ENCODE peak calls at places on chromosomes 7 and 10, in five cellular contexts. F is neuronal stem cell, M is mesenchymal stem cell, L is H1, H is H9. Q is an unnamed sample.

GRCh38 chr10:75404335-75405200 is 3.0 kb upstream of the ZNF503 start:
- DNase-seq in M (no peak), L (peak; percentile 65), F (peak; percentile 58), H (peak; percentile 62), Q (no peak)

GRCh38 chr10:129586897-129587443 is 119.9 kb downstream of the MGMT start:
- DNase-seq in L (no peak), M (peak; percentile 8), H (no peak), F (no peak), Q (peak; percentile 5)

GRCh38 chr10:99619090-99619800 is 994 bp downstream of the SLC25A28 start:
- DNase-seq in H (no peak), F (no peak), L (no peak), M (peak; percentile 69), Q (no peak)

GRCh38 chr10:72291019-72291532 is 17.4 kb downstream of the DDIT4 start:
- DNase-seq in M (no peak), F (no peak), H (no peak), L (no peak), Q (no peak)

GRCh38 chr7:70637726-70638125 is 494.2 kb upstream of the GALNT17 start:
- DNase-seq in H (peak; percentile 42), L (no peak), F (no peak), M (no peak), Q (no peak)

GRCh38 chr7:73978681-73979563 is 49.1 kb upstream of the ELN start:
- DNase-seq in M (no peak), F (no peak), H (peak; percentile 84), L (peak; percentile 81), Q (peak; percentile 73)

GRCh38 chr10:114571316-114571999 is 86.6 kb downstream of the ABLIM1 start:
- DNase-seq in L (no peak), F (no peak), M (no peak), H (no peak), Q (peak; percentile 78)

GRCh38 chr7:64884913-64885370 is 18.1 kb upstream of the ZNF273 start:
- DNase-seq in H (peak; percentile 15), F (no peak), M (no peak), L (no peak), Q (no peak)

GRCh38 chr7:155230169-155230593 is 67.5 kb upstream of the INSIG1 start:
- DNase-seq in M (peak; percentile 91), F (peak; percentile 27), H (peak; percentile 46), L (no peak), Q (peak; percentile 93)

GRCh38 chr7:100053201-100053600 is 3.6 kb downstream of the ZSCAN21 start:
- DNase-seq in F (no peak), H (no peak), M (peak; percentile 80), L (no peak), Q (peak; percentile 71)

GRCh38 chr7:47778153-47778661 is 170.1 kb downstream of the PKD1L1 start:
- DNase-seq in H (no peak), M (no peak), F (no peak), L (no peak), Q (peak; percentile 88)

GRCh38 chr10:132443998-132444876 is 47.2 kb downstream of the PWWP2B start:
- DNase-seq in M (no peak), L (peak; percentile 71), F (no peak), H (no peak), Q (no peak)

GRCh38 chr10:126586878-126587277 is 83.6 kb downstream of the C10orf90 start:
- DNase-seq in L (no peak), F (no peak), H (no peak), M (no peak), Q (no peak)

GRCh38 chr7:150781016-150781415 is 19.1 kb downstream of the TMEM176B start:
- DNase-seq in H (no peak), L (no peak), F (no peak), M (peak; percentile 78), Q (peak; percentile 41)

GRCh38 chr7:42180806-42181205 is 56.2 kb downstream of the GLI3 start:
- DNase-seq in F (no peak), L (no peak), M (peak; percentile 29), H (no peak), Q (no peak)

GRCh38 chr7:128120976-128121490 is 89.8 kb upstream of the LRRC4 start:
- DNase-seq in F (no peak), H (no peak), M (no peak), L (no peak), Q (no peak)

GRCh38 chr7:116265881-116266280 is 55.5 kb downstream of the TES start:
- DNase-seq in H (no peak), M (no peak), L (no peak), F (no peak), Q (no peak)

GRCh38 chr7:48894574-48894973 is 29.8 kb upstream of the CDC14C start:
- DNase-seq in L (no peak), H (no peak), M (no peak), F (no peak), Q (no peak)

GRCh38 chr7:82288769-82289535 is 154.6 kb downstream of the CACNA2D1 start:
- DNase-seq in H (no peak), M (no peak), F (no peak), L (no peak), Q (no peak)

GRCh38 chr7:129843365-129843898 is 109.3 kb downstream of the UBE2H start:
- DNase-seq in F (no peak), L (no peak), M (no peak), H (peak; percentile 86), Q (no peak)

GRCh38 chr10:126242352-126243260 is 145.7 kb downstream of the ADAM12 start:
- DNase-seq in L (no peak), H (no peak), F (no peak), M (peak; percentile 65), Q (no peak)

GRCh38 chr10:113916053-113916452 is 61.6 kb downstream of the NHLRC2 start:
- DNase-seq in H (no peak), M (no peak), F (no peak), L (no peak), Q (no peak)

GRCh38 chr7:1706721-1707613 is 36.9 kb downstream of the ELFN1 start:
- DNase-seq in L (peak; percentile 42), M (no peak), H (no peak), F (no peak), Q (no peak)

GRCh38 chr7:115748123-115748738 is 282.3 kb downstream of the TFEC start:
- DNase-seq in F (no peak), L (no peak), M (peak; percentile 16), H (no peak), Q (no peak)

GRCh38 chr10:8534089-8534488 is 479.6 kb downstream of the GATA3 start:
- DNase-seq in M (no peak), L (no peak), F (no peak), H (no peak), Q (no peak)

GRCh38 chr10:67803588-67804394 is 34.2 kb downstream of the DNAJC12 start:
- DNase-seq in H (no peak), F (no peak), M (no peak), L (no peak), Q (no peak)

GRCh38 chr7:50352282-50352681 is 47.8 kb downstream of the IKZF1 start:
- DNase-seq in L (no peak), H (no peak), M (no peak), F (no peak), Q (no peak)

GRCh38 chr10:86756511-86757109 is at the start of gene BMPR1A:
- DNase-seq in H (peak; percentile 91), F (peak; percentile 57), M (no peak), L (no peak), Q (peak; percentile 16)

GRCh38 chr10:74081192-74081803 is 69.3 kb downstream of the AP3M1 start:
- DNase-seq in L (no peak), M (peak; percentile 74), H (peak; percentile 50), F (peak; percentile 36), Q (peak; percentile 34)

GRCh38 chr10:88114368-88114767 is 250.9 kb downstream of the PTEN start:
- DNase-seq in F (no peak), L (no peak), H (peak; percentile 73), M (peak; percentile 50), Q (peak; percentile 70)

GRCh38 chr10:105797234-105797890 is 1156.3 kb downstream of the SORCS3 start:
- DNase-seq in H (no peak), M (no peak), F (peak; percentile 21), L (no peak), Q (peak; percentile 31)

GRCh38 chr10:3487228-3487627 is 297.8 kb downstream of the KLF6 start:
- DNase-seq in M (no peak), F (no peak), H (no peak), L (no peak), Q (no peak)

GRCh38 chr7:132145466-132145865 is 430.8 kb downstream of the PLXNA4 start:
- DNase-seq in M (peak; percentile 31), L (no peak), F (peak; percentile 24), H (no peak), Q (peak; percentile 87)

GRCh38 chr7:48389977-48390376 is 218.7 kb downstream of the ABCA13 start:
- DNase-seq in H (no peak), L (no peak), M (peak; percentile 45), F (no peak), Q (peak; percentile 35)

GRCh38 chr10:88090568-88091214 is 227.3 kb downstream of the PTEN start:
- DNase-seq in H (no peak), F (no peak), L (no peak), M (no peak), Q (no peak)

GRCh38 chr7:51142741-51143390 is 173.7 kb downstream of the COBL start:
- DNase-seq in L (peak; percentile 39), M (no peak), H (no peak), F (no peak), Q (no peak)

GRCh38 chr10:25824050-25824449 is 110.0 kb upstream of the MYO3A start:
- DNase-seq in F (no peak), L (no peak), H (no peak), M (no peak), Q (no peak)

GRCh38 chr10:132519382-132520146 is 18.0 kb upstream of the INPP5A start:
- DNase-seq in M (no peak), H (no peak), L (no peak), F (no peak), Q (no peak)

GRCh38 chr10:62617702-62618451 is 186.6 kb upstream of the ADO start:
- DNase-seq in H (no peak), M (no peak), L (no peak), F (no peak), Q (no peak)
- H3K4me1 ChIP-seq in H (no peaks in the 10 kb centered on the region), M (peaks cover 7% of the 10 kb centered on the region), L (no peaks in the 10 kb centered on the region), F (peaks cover 6% of the 10 kb centered on the region), Q (no peaks in the 10 kb centered on the region)

GRCh38 chr7:45451636-45452035 is 122.5 kb upstream of the ADCY1 start:
- DNase-seq in L (no peak), H (no peak), M (no peak), F (no peak), Q (no peak)
- H2BK12ac ChIP-seq in L (no peak overlapping the region), H (no peak overlapping the region), M (no peak overlapping the region), F (no peak overlapping the region), Q (no peak overlapping the region)

GRCh38 chr7:26151650-26151952 is 397 bp upstream of the NFE2L3 start:
- DNase-seq in F (no peak), H (no peak), L (no peak), M (no peak), Q (no peak)
- H3K4ac ChIP-seq in F (no peak overlapping the region), H (no peak overlapping the region), L (peak overlapping the region; percentile 75), M (peak overlapping the region; percentile 93), Q (peak overlapping the region; percentile 13)

DNA sequence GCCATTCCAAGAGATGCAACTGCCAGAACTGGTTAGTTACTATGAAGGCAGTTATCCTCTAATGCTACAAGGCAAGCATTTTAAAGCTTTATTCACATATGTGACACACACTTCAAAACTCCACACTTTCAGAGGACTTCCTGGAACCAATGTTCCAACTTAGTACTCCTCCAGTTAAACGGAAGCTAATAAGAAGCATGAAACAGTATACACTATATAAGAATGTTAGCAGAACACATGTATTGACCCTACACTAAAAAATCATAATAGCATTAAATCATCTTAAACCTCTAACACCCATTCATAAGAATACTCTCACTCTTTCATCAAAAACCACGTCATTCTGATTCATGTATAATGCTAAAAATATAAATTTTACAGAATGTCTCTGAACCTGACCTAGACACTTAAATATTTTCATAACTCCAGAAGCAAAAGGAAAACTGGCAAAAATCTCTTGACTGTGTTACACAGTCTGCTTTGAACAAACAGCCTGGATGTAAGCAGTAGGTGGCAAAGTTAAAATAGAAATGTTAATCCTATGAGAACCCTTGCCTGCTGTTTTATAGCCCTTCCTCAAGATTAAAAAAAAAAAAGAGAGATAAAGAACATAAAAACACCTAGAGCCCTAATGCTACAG is 135.0 kb downstream of the SEMA3C start:
- DNase-seq in L (no peak), H (no peak), F (no peak), M (no peak), Q (no peak)
- H3K4me1 ChIP-seq in L (no peaks in the 10 kb centered on the region), H (no peaks in the 10 kb centered on the region), F (peaks cover 15% of the 10 kb centered on the region), M (peaks cover 5% of the 10 kb centered on the region), Q (no peaks in the 10 kb centered on the region)

Q was measured in trophoblast cell.